ENCODE peak calls at places on chromosomes 16 and 17, in seven cellular contexts. D is tibial nerve, A is spleen, V is transverse colon, Z is ovary, J is H1, W is right lobe of liver. G is an unnamed sample. For H3K4me1, the result is how much of the 10 kb centered on the place peaks cover.

GRCh38 chr16:82364690-82365089 is 194.7 kb upstream of the MPHOSPH6 start:
- DNase-seq in V (no peak), W (no peak), D (no peak), A (no peak), J (no peak), Z (no peak), G (no peak)

GRCh38 chr16:69466547-69466946 is 42.1 kb downstream of the CYB5B start:
- DNase-seq in D (no peak), J (no peak), Z (no peak), V (no peak), W (no peak), A (no peak), G (no peak)

GRCh38 chr16:27175888-27176287 is 27.4 kb upstream of the KDM8 start:
- DNase-seq in Z (no peak), W (no peak), J (no peak), V (no peak), D (no peak), A (no peak), G (no peak)

GRCh38 chr17:6358131-6358530 is 76.8 kb downstream of the AIPL1 start:
- DNase-seq in W (no peak), V (no peak), D (no peak), J (no peak), A (no peak), Z (no peak), G (no peak)

GRCh38 chr17:27577884-27578717 is 52.9 kb upstream of the LGALS9 start:
- DNase-seq in A (no peak), V (no peak), J (no peak), W (no peak), D (no peak), Z (no peak), G (peak)

GRCh38 chr17:78151514-78152008 is 5.4 kb downstream of the C17orf99 start:
- DNase-seq in V (peak), J (no peak), W (no peak), A (no peak), Z (no peak), D (no peak), G (no peak)

GRCh38 chr16:74372369-74372768 is 3.7 kb upstream of the NPIPB15 start:
- DNase-seq in D (no peak), Z (no peak), A (no peak), W (no peak), J (no peak), V (no peak), G (no peak)

GRCh38 chr17:45147102-45147580 is 1.1 kb upstream of the HEXIM1 start:
- DNase-seq in J (no peak), W (peak), Z (peak), V (no peak), D (peak), A (peak), G (no peak)

GRCh38 chr17:43832168-43832975 is 574 bp downstream of the MPP3 start:
- DNase-seq in V (peak), A (peak), D (no peak), J (no peak), Z (peak), W (peak), G (peak)

GRCh38 chr16:73152731-73153130 is 104.8 kb upstream of the ZFHX3 start:
- DNase-seq in J (peak), Z (no peak), D (no peak), V (no peak), A (no peak), W (no peak), G (no peak)

GRCh38 chr17:27535975-27536374 is 79.7 kb downstream of the KSR1 start:
- DNase-seq in V (no peak), D (no peak), J (no peak), A (no peak), W (peak), Z (no peak), G (no peak)

GRCh38 chr17:82940226-82941020 is 100.6 kb upstream of the ZNF750 start:
- DNase-seq in J (no peak), A (peak), Z (peak), W (peak), V (no peak), D (no peak), G (no peak)

GRCh38 chr17:79711715-79712305 is 18.9 kb upstream of the ENPP7 start:
- DNase-seq in W (no peak), V (no peak), J (no peak), A (no peak), D (no peak), Z (no peak), G (no peak)

GRCh38 chr16:3857189-3858013 is 23.1 kb downstream of the CREBBP start:
- DNase-seq in A (no peak), Z (no peak), V (peak), W (no peak), J (no peak), D (no peak), G (no peak)

GRCh38 chr17:60305141-60305540 is 86.8 kb downstream of the USP32 start:
- DNase-seq in Z (no peak), W (no peak), D (no peak), A (no peak), J (no peak), V (no peak), G (no peak)

GRCh38 chr17:59234631-59235030 is 14.3 kb downstream of the GDPD1 start:
- DNase-seq in V (no peak), D (no peak), J (no peak), A (no peak), W (no peak), Z (no peak), G (no peak)

GRCh38 chr16:640614-641013 is 1.0 kb upstream of the MCRIP2 start:
- DNase-seq in D (no peak), V (no peak), W (no peak), Z (no peak), J (no peak), A (no peak), G (no peak)

GRCh38 chr16:27245276-27246231 is 23.0 kb downstream of the NSMCE1 start:
- DNase-seq in A (no peak), W (no peak), V (no peak), D (no peak), Z (peak), J (no peak), G (peak)

GRCh38 chr17:75647921-75648320 is 14.7 kb downstream of the SMIM5 start:
- DNase-seq in W (peak), Z (no peak), D (no peak), J (no peak), V (no peak), A (no peak), G (no peak)

GRCh38 chr16:19835989-19836421 is 48.6 kb downstream of the GPRC5B start:
- DNase-seq in D (no peak), Z (no peak), A (no peak), W (no peak), V (no peak), J (no peak), G (no peak)

GRCh38 chr17:16288860-16289571 is 64.3 kb downstream of the CENPV start:
- DNase-seq in J (no peak), A (no peak), Z (no peak), D (no peak), W (no peak), V (no peak), G (no peak)

GRCh38 chr17:2033128-2033527 is 3.2 kb downstream of the DPH1 start:
- DNase-seq in W (no peak), D (no peak), J (no peak), V (no peak), A (no peak), Z (no peak), G (no peak)
- H3K4me1 ChIP-seq in W (under half), D (under half), J (under half), V (under half), A (under half), Z (under half), G (under half)

GRCh38 chr16:12459401-12459791 is 344.3 kb downstream of the CPPED1 start:
- DNase-seq in D (no peak), W (peak), V (peak), Z (peak), J (no peak), A (peak), G (peak)
- TF ChIP-seq POLR2A in D (no peak), W (no peak), V (no peak), Z (no peak), J (no peak), A (no peak), G (no peak)

DNA sequence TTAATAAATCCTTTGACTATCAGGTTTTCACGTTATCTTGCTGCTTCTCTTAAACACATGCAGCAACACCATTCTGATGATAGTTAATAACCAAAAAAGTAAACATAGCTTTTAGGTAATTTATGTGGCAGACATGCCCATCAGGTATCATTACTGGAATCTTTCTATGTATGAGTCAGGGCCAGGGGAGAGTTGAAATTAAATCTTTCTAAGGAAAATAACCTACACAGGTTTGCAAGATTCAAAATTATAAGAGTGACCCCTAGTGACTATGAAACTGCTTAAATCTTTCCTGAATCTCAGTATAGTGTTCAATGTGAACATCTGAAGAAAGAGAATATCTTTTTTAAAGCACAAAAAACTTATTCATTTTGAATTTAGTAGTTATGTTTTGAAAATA is 666.6 kb downstream of the CDH11 start:
- DNase-seq in A (no peak), V (no peak), D (no peak), Z (no peak), W (no peak), J (no peak), G (no peak)
- H3K4me1 ChIP-seq in A (under half), V (under half), D (under half), Z (under half), W (under half), J (under half), G (under half)

GRCh38 chr16:30087181-30087898 is 4.4 kb downstream of the TBX6 start:
- DNase-seq in A (peak), J (no peak), W (no peak), V (no peak), Z (no peak), D (no peak), G (no peak)
- TF ChIP-seq POLR2A in A (no peak), J (no peak), W (no peak), V (no peak), Z (no peak), D (no peak), G (no peak)

G was measured in heart left ventricle.